ENCODE peak calls at places on chromosome 12, in four cellular contexts. J, U, N and P are unnamed samples.
A peak's percentile ranks its signal among the peaks of the same experiment; 100 is the strongest.

GRCh38 chr12:38144601-38145436 is 171.8 kb upstream of the ALG10B start:
- DNase-seq in J (no peak), U (no peak), N (no peak), P (no peak)

GRCh38 chr12:86826051-86826450 is 569.9 kb upstream of the MGAT4C start:
- DNase-seq in J (no peak), U (no peak), N (no peak), P (no peak)

GRCh38 chr12:80445083-80445482 is 1.0 kb downstream of the PTPRQ start:
- DNase-seq in J (no peak), U (no peak), N (no peak), P (no peak)

GRCh38 chr12:116880817-116881324 is 370 bp downstream of the HRK start:
- DNase-seq in J (no peak), U (no peak), N (no peak), P (peak; percentile 20)

GRCh38 chr12:89829434-89829975 is 120.9 kb upstream of the ATP2B1 start:
- DNase-seq in J (no peak), U (no peak), N (no peak), P (no peak)

GRCh38 chr12:25723921-25724491 is 170.9 kb upstream of the LMNTD1 start:
- DNase-seq in J (no peak), U (no peak), N (no peak), P (no peak)

GRCh38 chr12:45192041-45192695 is 23.7 kb upstream of the ANO6 start:
- DNase-seq in J (no peak), U (no peak), N (no peak), P (no peak)

GRCh38 chr12:132610051-132610759 is at the start of gene LRCOL1:
- DNase-seq in J (no peak), U (no peak), N (no peak), P (no peak)

GRCh38 chr12:108765289-108765764 is 34.0 kb upstream of the CORO1C start:
- DNase-seq in J (no peak), U (no peak), N (no peak), P (no peak)

GRCh38 chr12:26828315-26828714 is 4.7 kb downstream of the ITPR2 start:
- DNase-seq in J (no peak), U (no peak), N (no peak), P (no peak)

GRCh38 chr12:54431911-54432814 is 13.1 kb upstream of the ITGA5 start:
- DNase-seq in J (no peak), U (no peak), N (peak; percentile 95), P (no peak)

GRCh38 chr12:120077260-120077659 is 39.3 kb downstream of the RAB35 start:
- DNase-seq in J (no peak), U (no peak), N (no peak), P (no peak)

GRCh38 chr12:97899956-97900355 is 437.4 kb downstream of the RMST start:
- DNase-seq in J (no peak), U (no peak), N (no peak), P (no peak)

GRCh38 chr12:54991992-54992377 is 7.4 kb upstream of the TESPA1 start:
- DNase-seq in J (peak; percentile 24), U (no peak), N (no peak), P (no peak)

GRCh38 chr12:113740699-113741098 is 225.4 kb downstream of the RBM19 start:
- DNase-seq in J (no peak), U (no peak), N (no peak), P (no peak)

GRCh38 chr12:389138-390096 is at the start of gene KDM5A:
- DNase-seq in J (peak; percentile 92), U (peak; percentile 73), N (peak; percentile 91), P (peak; percentile 88)

GRCh38 chr12:54394281-54394719 is 9.8 kb upstream of the ZNF385A start:
- DNase-seq in J (no peak), U (no peak), N (peak; percentile 55), P (no peak)

GRCh38 chr12:124756151-124756550 is 107.5 kb downstream of the SCARB1 start:
- DNase-seq in J (no peak), U (no peak), N (no peak), P (no peak)

GRCh38 chr12:13175499-13175898 is 21.0 kb upstream of the EMP1 start:
- DNase-seq in J (no peak), U (no peak), N (no peak), P (no peak)

GRCh38 chr12:54220092-54220557 is 31.3 kb upstream of the SMUG1 start:
- DNase-seq in J (peak; percentile 59), U (no peak), N (peak; percentile 71), P (peak; percentile 55)

GRCh38 chr12:69070319-69071090 is 137.5 kb upstream of the CPM start:
- DNase-seq in J (peak; percentile 44), U (no peak), N (peak; percentile 29), P (peak; percentile 27)

GRCh38 chr12:104011265-104011664 is 38.7 kb downstream of the GLT8D2 start:
- DNase-seq in J (no peak), U (no peak), N (no peak), P (no peak)

GRCh38 chr12:1282670-1283361 is 291.8 kb downstream of the ERC1 start:
- DNase-seq in J (no peak), U (no peak), N (peak; percentile 81), P (no peak)

GRCh38 chr12:62205348-62205747 is 54.9 kb upstream of the USP15 start:
- DNase-seq in J (no peak), U (no peak), N (no peak), P (no peak)

GRCh38 chr12:125140918-125141573 is 75.8 kb downstream of the AACS start:
- DNase-seq in J (no peak), U (no peak), N (no peak), P (no peak)

GRCh38 chr12:25482637-25483036 is 70.4 kb downstream of the LMNTD1 start:
- DNase-seq in J (no peak), U (no peak), N (no peak), P (no peak)

GRCh38 chr12:41724216-41724615 is 420.5 kb downstream of the GXYLT1 start:
- DNase-seq in J (no peak), U (no peak), N (no peak), P (no peak)

GRCh38 chr12:104802198-104802597 is 155.9 kb downstream of the SLC41A2 start:
- DNase-seq in J (no peak), U (no peak), N (no peak), P (no peak)

GRCh38 chr12:27542628-27543027 is 18.6 kb downstream of the PPFIBP1 start:
- DNase-seq in J (no peak), U (no peak), N (no peak), P (no peak)

GRCh38 chr12:13474381-13474780 is 277.9 kb downstream of the EMP1 start:
- DNase-seq in J (no peak), U (no peak), N (no peak), P (no peak)

GRCh38 chr12:70590051-70590450 is 47.2 kb downstream of the PTPRB start:
- DNase-seq in J (no peak), U (no peak), N (peak; percentile 62), P (peak; percentile 65)

GRCh38 chr12:111014547-111014946 is 94.2 kb upstream of the MYL2 start:
- DNase-seq in J (no peak), U (no peak), N (no peak), P (no peak)

GRCh38 chr12:77013091-77013490 is 52.3 kb downstream of the E2F7 start:
- DNase-seq in J (no peak), U (no peak), N (no peak), P (no peak)

GRCh38 chr12:42140901-42141300 is 3.8 kb downstream of the GXYLT1 start:
- DNase-seq in J (no peak), U (no peak), N (no peak), P (no peak)

GRCh38 chr12:65868133-65868705 is 43.9 kb downstream of the HMGA2 start:
- DNase-seq in J (no peak), U (no peak), N (no peak), P (no peak)

GRCh38 chr12:132506328-132506727 is 16.4 kb downstream of the FBRSL1 start:
- DNase-seq in J (no peak), U (no peak), N (no peak), P (no peak)

GRCh38 chr12:50924439-50925341 is 27.7 kb upstream of the HIGD1C start:
- DNase-seq in J (peak; percentile 41), U (peak; percentile 76), N (peak; percentile 97), P (peak; percentile 47)

GRCh38 chr12:50979369-50980052 is 27.2 kb downstream of the HIGD1C start:
- DNase-seq in J (no peak), U (peak; percentile 39), N (no peak), P (peak; percentile 72)

GRCh38 chr12:88299567-88300101 is 157.5 kb downstream of the TMTC3 start:
- DNase-seq in J (no peak), U (peak; percentile 91), N (no peak), P (no peak)

GRCh38 chr12:6275609-6276246 is 34.8 kb upstream of the PLEKHG6 start:
- DNase-seq in J (no peak), U (no peak), N (no peak), P (no peak)
- H3K4me1 ChIP-seq in J (peaks cover 6% of the 10 kb centered on the region), U (peaks cover 21% of the 10 kb centered on the region), N (peaks cover 14% of the 10 kb centered on the region), P (peaks cover 12% of the 10 kb centered on the region)

GRCh38 chr12:93483151-93483807 is 16.0 kb downstream of the MRPL42 start:
- DNase-seq in J (no peak), U (no peak), N (no peak), P (no peak)
- H3K27ac ChIP-seq in J (no peak overlapping the region), U (no peak overlapping the region), N (no peak overlapping the region), P (no peak overlapping the region)

GRCh38 chr12:47753021-47754001 is 5.4 kb downstream of the RAPGEF3 start:
- DNase-seq in J (no peak), U (no peak), N (peak; percentile 73), P (no peak)
- H3K4me1 ChIP-seq in J (peaks cover 8% of the 10 kb centered on the region), U (peaks cover 40% of the 10 kb centered on the region), N (peaks cover 3% of the 10 kb centered on the region), P (peaks cover 10% of the 10 kb centered on the region)

GRCh38 chr12:24232531-24232930 is 283.1 kb upstream of the SOX5 start:
- DNase-seq in J (no peak), U (no peak), N (no peak), P (no peak)
- H3K27ac ChIP-seq in J (no peak overlapping the region), U (no peak overlapping the region), N (no peak overlapping the region), P (no peak overlapping the region)

GRCh38 chr12:115078334-115078733 is 394.4 kb upstream of the TBX3 start:
- DNase-seq in J (no peak), U (no peak), N (no peak), P (no peak)
- H3K4me1 ChIP-seq in J (no peaks in the 10 kb centered on the region), U (no peaks in the 10 kb centered on the region), N (no peaks in the 10 kb centered on the region), P (no peaks in the 10 kb centered on the region)